ENCODE peak calls at places on chromosomes 11 and 22, in eight cellular contexts. P is mucosa of descending colon; L is AG08396; X is caudate nucleus; F is germinal center; H is CD8-positive, alpha-beta memory T cell; B is GM19239; E is right lobe of liver. D is an unnamed sample.

GRCh38 chr22:38086942-38087341 is 3.0 kb upstream of the SLC16A8 start:
- DNase-seq in P (peak), L (no peak), X (no peak), F (no peak), H (no peak), B (no peak), E (no peak), D (no peak)

GRCh38 chr22:48492371-48493320 is 1335.0 kb downstream of the BRD1 start:
- DNase-seq in P (no peak), L (peak), X (peak), F (peak), H (peak), B (peak), E (peak), D (no peak)

GRCh38 chr11:126139541-126140091 is 71.8 kb downstream of the RPUSD4 start:
- DNase-seq in P (no peak), L (no peak), X (no peak), F (no peak), H (no peak), B (no peak), E (no peak), D (no peak)

GRCh38 chr11:67057410-67057757 is 737 bp downstream of the RHOD start:
- DNase-seq in P (no peak), L (no peak), X (no peak), F (no peak), H (no peak), B (no peak), E (peak), D (no peak)

GRCh38 chr11:74055938-74056337 is 47.1 kb upstream of the UCP3 start:
- DNase-seq in P (no peak), L (peak), X (no peak), F (no peak), H (no peak), B (no peak), E (no peak), D (no peak)

GRCh38 chr11:83068573-83068972 is 3.1 kb downstream of the RAB30 start:
- DNase-seq in P (no peak), L (no peak), X (no peak), F (no peak), H (no peak), B (no peak), E (no peak), D (no peak)

GRCh38 chr11:73191151-73191550 is 26.9 kb upstream of the P2RY2 start:
- DNase-seq in P (no peak), L (no peak), X (no peak), F (no peak), H (no peak), B (no peak), E (peak), D (no peak)

GRCh38 chr11:104700609-104701008 is 197.7 kb downstream of the CASP12 start:
- DNase-seq in P (no peak), L (peak), X (no peak), F (no peak), H (no peak), B (no peak), E (no peak), D (peak)

GRCh38 chr11:87176044-87176443 is 138.3 kb downstream of the TMEM135 start:
- DNase-seq in P (no peak), L (no peak), X (no peak), F (no peak), H (no peak), B (no peak), E (no peak), D (no peak)

GRCh38 chr11:36469063-36469462 is 41.0 kb downstream of the TRAF6 start:
- DNase-seq in P (no peak), L (no peak), X (no peak), F (no peak), H (peak), B (no peak), E (no peak), D (no peak)

GRCh38 chr11:35529971-35530495 is 4.6 kb upstream of the PAMR1 start:
- DNase-seq in P (no peak), L (peak), X (no peak), F (no peak), H (no peak), B (no peak), E (no peak), D (no peak)

GRCh38 chr22:21939392-21940319 is 13.0 kb downstream of the PPM1F start:
- DNase-seq in P (no peak), L (no peak), X (no peak), F (no peak), H (no peak), B (no peak), E (no peak), D (no peak)

GRCh38 chr11:1779806-1780699 is 16.3 kb upstream of the CTSD start:
- DNase-seq in P (no peak), L (no peak), X (no peak), F (no peak), H (no peak), B (no peak), E (no peak), D (no peak)

GRCh38 chr11:2933376-2934056 is 4.3 kb upstream of the PHLDA2 start:
- DNase-seq in P (peak), L (peak), X (no peak), F (no peak), H (no peak), B (no peak), E (peak), D (no peak)

GRCh38 chr11:74018331-74019005 is 9.6 kb upstream of the UCP3 start:
- DNase-seq in P (peak), L (peak), X (peak), F (no peak), H (no peak), B (no peak), E (peak), D (no peak)

GRCh38 chr11:114132944-114133394 is 73.5 kb downstream of the ZBTB16 start:
- DNase-seq in P (peak), L (no peak), X (no peak), F (no peak), H (no peak), B (no peak), E (no peak), D (no peak)

GRCh38 chr11:11588890-11589289 is 32.9 kb downstream of the GALNT18 start:
- DNase-seq in P (no peak), L (no peak), X (no peak), F (no peak), H (no peak), B (no peak), E (no peak), D (no peak)

GRCh38 chr11:92662580-92662979 is 306.9 kb upstream of the MTNR1B start:
- DNase-seq in P (no peak), L (no peak), X (no peak), F (no peak), H (no peak), B (no peak), E (no peak), D (no peak)

GRCh38 chr22:41933411-41934177 is 7.0 kb upstream of the TNFRSF13C start:
- DNase-seq in P (no peak), L (no peak), X (no peak), F (no peak), H (no peak), B (no peak), E (no peak), D (no peak)

GRCh38 chr22:24510694-24511625 is 15.8 kb downstream of the UPB1 start:
- DNase-seq in P (no peak), L (peak), X (no peak), F (no peak), H (no peak), B (no peak), E (peak), D (no peak)

D was measured in stimulated activated naive CD4-positive, alpha-beta T cell.